ENCODE peak calls at places on chromosomes 4 and X, in seven cellular contexts. T is thoracic aorta; Y is GM19239; J is dermis microvascular lymphatic vessel endothelial cell; L is AG04449; O is NCI-H146; Z is stimulated activated CD4-positive, alpha-beta T cell treated with anti-CD3 and anti-CD28 coated beads, Interleukin-1b, Interleukin-23, amount 100 ng/mL, for 4 hours. A is an unnamed sample.

GRCh38 chrX:19377799-19378198 is 34.1 kb downstream of the PDHA1 start:
- DNase-seq in L (no peak), O (no peak), T (no peak), Y (no peak), J (no peak), Z (no peak), A (no peak)

GRCh38 chr4:7655549-7656243 is 221.0 kb upstream of the PSAPL1 start:
- DNase-seq in O (no peak), T (no peak), Y (no peak), L (no peak), Z (no peak), J (no peak), A (peak; percentile 45)

GRCh38 chrX:47358387-47359065 is 11.9 kb upstream of the ZNF157 start:
- DNase-seq in J (peak; percentile 47), O (no peak), T (no peak), Y (no peak), L (no peak), Z (no peak), A (peak; percentile 60)

GRCh38 chrX:112779139-112779538 is 61.5 kb downstream of the AMOT start:
- DNase-seq in Y (no peak), O (no peak), J (no peak), T (no peak), Z (no peak), L (no peak), A (no peak)

GRCh38 chrX:133448512-133449076 is 33.3 kb upstream of the GPC4 start:
- DNase-seq in T (no peak), Z (no peak), L (no peak), J (no peak), O (no peak), Y (no peak), A (no peak)

GRCh38 chrX:2457289-2458133 is 43.3 kb downstream of the DHRSX start:
- DNase-seq in Z (no peak), L (no peak), J (no peak), Y (no peak), O (no peak), T (no peak), A (no peak)

GRCh38 chrX:11430266-11430665 is 137.1 kb downstream of the AMELX start:
- DNase-seq in O (no peak), Y (no peak), L (no peak), T (no peak), J (no peak), Z (no peak), A (no peak)

GRCh38 chr4:20074450-20074849 is 177.3 kb upstream of the SLIT2 start:
- DNase-seq in Z (no peak), L (no peak), Y (no peak), O (no peak), J (no peak), T (no peak), A (no peak)

GRCh38 chr4:57280481-57280880 is 170.3 kb upstream of the IGFBP7 start:
- DNase-seq in J (no peak), L (no peak), Z (no peak), O (no peak), T (no peak), Y (no peak), A (no peak)

GRCh38 chr4:153497988-153498967 is 32.1 kb downstream of the TMEM131L start:
- DNase-seq in L (peak; percentile 53), O (no peak), T (no peak), Y (no peak), Z (no peak), J (no peak), A (no peak)

GRCh38 chr4:149765630-149766029 is 50.0 kb downstream of the IQCM start:
- DNase-seq in Z (no peak), T (no peak), Y (no peak), J (no peak), O (no peak), L (no peak), A (no peak)

GRCh38 chr4:185128272-185129119 is 14.6 kb upstream of the SLC25A4 start:
- DNase-seq in Y (peak; percentile 25), O (peak; percentile 38), L (no peak), T (no peak), Z (no peak), J (no peak), A (peak; percentile 32)

GRCh38 chr4:84317513-84317912 is 181.6 kb downstream of the NKX6-1 start:
- DNase-seq in Z (no peak), L (no peak), O (no peak), Y (no peak), J (no peak), T (no peak), A (no peak)

GRCh38 chr4:36138221-36138620 is 106.1 kb downstream of the ARAP2 start:
- DNase-seq in Y (no peak), Z (no peak), T (no peak), O (no peak), J (no peak), L (no peak), A (no peak)

GRCh38 chr4:79255793-79256192 is 70.1 kb downstream of the NAA11 start:
- DNase-seq in L (no peak), J (no peak), Z (no peak), Y (no peak), O (no peak), T (no peak), A (no peak)

GRCh38 chrX:133776072-133776471 is 209.3 kb downstream of the GPC3 start:
- DNase-seq in J (no peak), O (no peak), L (no peak), Y (no peak), Z (peak; percentile 34), T (no peak), A (peak; percentile 5)

GRCh38 chr4:74444891-74445642 is at the start of gene AREG:
- DNase-seq in L (no peak), J (no peak), Y (peak; percentile 66), Z (peak; percentile 93), T (peak; percentile 33), O (peak; percentile 30), A (peak; percentile 71)